ENCODE peak calls at places on chromosome 11, in seven cellular contexts. S is stimulated activated CD8-positive, alpha-beta memory T cell treated with anti-CD3 and anti-CD28 coated beads, Interleukin-2, amount 100 ng/mL, for 1 hour; N is stimulated activated naive B cell treated with anti-CD40 and anti-IgM and Interleukin-4, amounts not matched to agents 10 μg/mL and 1 μg/mL and 100 μg/mL, for 72 hours; W is D721Med; T is SW480; I is ovary; J is MV-4-11. G is an unnamed sample.

GRCh38 chr11:70018816-70019215 is 59.3 kb upstream of the ANO1 start:
- DNase-seq in S (no peak), N (no peak), W (no peak), T (no peak), I (no peak), J (no peak), G (no peak)

GRCh38 chr11:75820636-75821035 is 5.6 kb downstream of the UVRAG start:
- DNase-seq in S (no peak), N (no peak), W (no peak), T (no peak), I (no peak), J (peak; percentile 23), G (no peak)

GRCh38 chr11:65429724-65430405 is 7.3 kb downstream of the NEAT1 start:
- DNase-seq in S (no peak), N (no peak), W (no peak), T (peak; percentile 50), I (peak; percentile 67), J (peak; percentile 49), G (peak; percentile 61)

GRCh38 chr11:22787565-22788162 is 41.9 kb downstream of the SVIP start:
- DNase-seq in S (no peak), N (no peak), W (no peak), T (peak; percentile 48), I (peak; percentile 9), J (peak; percentile 14), G (no peak)

GRCh38 chr11:6599449-6599848 is 4.0 kb downstream of the RRP8 start:
- DNase-seq in S (no peak), N (no peak), W (no peak), T (no peak), I (no peak), J (no peak), G (no peak)

GRCh38 chr11:74000307-74000630 is 8.6 kb downstream of the UCP3 start:
- DNase-seq in S (no peak), N (no peak), W (no peak), T (no peak), I (no peak), J (no peak), G (no peak)

GRCh38 chr11:368414-369335 is 624 bp upstream of the B4GALNT4 start:
- DNase-seq in S (no peak), N (no peak), W (no peak), T (peak; percentile 21), I (no peak), J (no peak), G (no peak)

GRCh38 chr11:33700425-33701271 is at the start of gene C11orf91:
- DNase-seq in S (peak; percentile 94), N (peak; percentile 86), W (peak; percentile 77), T (peak; percentile 87), I (peak; percentile 97), J (peak; percentile 70), G (peak; percentile 96)

GRCh38 chr11:23564370-23564769 is 704.1 kb upstream of the CCDC179 start:
- DNase-seq in S (no peak), N (no peak), W (no peak), T (no peak), I (no peak), J (no peak), G (no peak)

GRCh38 chr11:98566978-98567377 is 453.8 kb upstream of the CNTN5 start:
- DNase-seq in S (no peak), N (no peak), W (no peak), T (no peak), I (no peak), J (no peak), G (no peak)

GRCh38 chr11:62370743-62371440 is 33.6 kb downstream of the ASRGL1 start:
- DNase-seq in S (peak; percentile 15), N (peak; percentile 23), W (no peak), T (no peak), I (no peak), J (peak; percentile 37), G (no peak)

GRCh38 chr11:94740975-94741707 is 27.0 kb upstream of the AMOTL1 start:
- DNase-seq in S (no peak), N (no peak), W (peak; percentile 53), T (peak; percentile 34), I (peak; percentile 30), J (peak; percentile 35), G (peak; percentile 41)

GRCh38 chr11:106395716-106396349 is 318.4 kb downstream of the AASDHPPT start:
- DNase-seq in S (no peak), N (no peak), W (no peak), T (peak; percentile 16), I (no peak), J (no peak), G (no peak)

GRCh38 chr11:65651589-65652510 is 10.9 kb downstream of the RELA start:
- DNase-seq in S (no peak), N (no peak), W (no peak), T (peak; percentile 57), I (peak; percentile 45), J (peak; percentile 40), G (peak; percentile 61)

GRCh38 chr11:45606514-45607024 is 58.9 kb downstream of the CHST1 start:
- DNase-seq in S (no peak), N (no peak), W (no peak), T (no peak), I (no peak), J (no peak), G (no peak)

GRCh38 chr11:12008790-12009616 is 577 bp upstream of the DKK3 start:
- DNase-seq in S (no peak), N (no peak), W (peak; percentile 28), T (no peak), I (peak; percentile 20), J (no peak), G (peak; percentile 54)

GRCh38 chr11:59180168-59180567 is 8.2 kb downstream of the DTX4 start:
- DNase-seq in S (no peak), N (no peak), W (no peak), T (no peak), I (no peak), J (no peak), G (no peak)

GRCh38 chr11:2912038-2912410 is 17.2 kb downstream of the PHLDA2 start:
- DNase-seq in S (no peak), N (no peak), W (no peak), T (no peak), I (no peak), J (no peak), G (no peak)

GRCh38 chr11:19345519-19345847 is 104.7 kb upstream of the E2F8 start:
- DNase-seq in S (no peak), N (no peak), W (peak; percentile 28), T (peak; percentile 52), I (no peak), J (no peak), G (no peak)

GRCh38 chr11:10984742-10985141 is 126.9 kb upstream of the ZBED5 start:
- DNase-seq in S (no peak), N (no peak), W (no peak), T (no peak), I (no peak), J (no peak), G (no peak)

GRCh38 chr11:28756977-28757376 is 648.8 kb downstream of the METTL15 start:
- DNase-seq in S (no peak), N (no peak), W (no peak), T (no peak), I (no peak), J (no peak), G (no peak)

GRCh38 chr11:11070976-11071375 is 213.1 kb upstream of the ZBED5 start:
- DNase-seq in S (no peak), N (no peak), W (no peak), T (no peak), I (no peak), J (no peak), G (no peak)

GRCh38 chr11:34345991-34346480 is 11.8 kb downstream of the ABTB2 start:
- DNase-seq in S (no peak), N (no peak), W (no peak), T (no peak), I (no peak), J (no peak), G (peak; percentile 47)

GRCh38 chr11:587978-588380 is 11.7 kb downstream of the PHRF1 start:
- DNase-seq in S (peak; percentile 47), N (no peak), W (no peak), T (no peak), I (no peak), J (peak; percentile 94), G (no peak)